ENCODE peak calls at places on chromosomes 5 and 9, in six cellular contexts. A is GM23248; G is A673; R is hepatocyte; P is HCT116; V is CD8-positive, alpha-beta T cell. F is an unnamed sample.

GRCh38 chr5:132104561-132104960 is 31.0 kb downstream of the CSF2 start:
- DNase-seq in A (peak; percentile 84), G (no peak), R (no peak), P (no peak), V (no peak), F (no peak)

GRCh38 chr5:178201927-178202235 is 2.5 kb upstream of the HNRNPAB start:
- DNase-seq in A (no peak), G (no peak), R (no peak), P (no peak), V (no peak), F (no peak)

GRCh38 chr5:38060354-38060753 is 198.0 kb upstream of the EGFLAM start:
- DNase-seq in A (peak; percentile 6), G (no peak), R (peak; percentile 22), P (no peak), V (no peak), F (no peak)

GRCh38 chr9:22452415-22453010 is 5.9 kb downstream of the DMRTA1 start:
- DNase-seq in A (peak; percentile 46), G (peak; percentile 40), R (peak; percentile 58), P (peak; percentile 29), V (no peak), F (peak; percentile 48)

GRCh38 chr9:19650292-19650691 is 138.5 kb downstream of the SLC24A2 start:
- DNase-seq in A (no peak), G (no peak), R (no peak), P (no peak), V (no peak), F (no peak)

GRCh38 chr9:105475302-105475701 is 27.5 kb downstream of the FSD1L start:
- DNase-seq in A (peak; percentile 73), G (peak; percentile 20), R (peak; percentile 40), P (no peak), V (no peak), F (no peak)

GRCh38 chr5:71782771-71783770 is 64.0 kb downstream of the CARTPT start:
- DNase-seq in A (peak; percentile 92), G (peak; percentile 84), R (peak; percentile 90), P (peak; percentile 59), V (peak; percentile 27), F (peak; percentile 83)

GRCh38 chr5:157745041-157745456 is 1.5 kb downstream of the LSM11 start:
- DNase-seq in A (no peak), G (no peak), R (no peak), P (no peak), V (no peak), F (no peak)

GRCh38 chr5:168471785-168472184 is 14.5 kb upstream of the RARS1 start:
- DNase-seq in A (peak; percentile 71), G (no peak), R (no peak), P (no peak), V (no peak), F (no peak)

GRCh38 chr5:132489871-132490483 is 596 bp downstream of the IRF1 start:
- DNase-seq in A (peak; percentile 80), G (peak; percentile 54), R (peak; percentile 72), P (no peak), V (peak; percentile 62), F (peak; percentile 60)

GRCh38 chr5:129670944-129671343 is 77.0 kb upstream of the MINAR2 start:
- DNase-seq in A (peak; percentile 14), G (peak; percentile 23), R (no peak), P (no peak), V (no peak), F (no peak)

GRCh38 chr9:76161103-76161502 is 233.1 kb downstream of the RFK start:
- DNase-seq in A (no peak), G (no peak), R (no peak), P (no peak), V (no peak), F (no peak)

GRCh38 chr9:136983167-136983566 is 374 bp downstream of the LCNL1 start:
- DNase-seq in A (no peak), G (no peak), R (no peak), P (no peak), V (no peak), F (no peak)

GRCh38 chr5:174336479-174336878 is 291.0 kb downstream of the NSG2 start:
- DNase-seq in A (no peak), G (no peak), R (no peak), P (no peak), V (no peak), F (no peak)

GRCh38 chr5:96530901-96531300 is 97.9 kb upstream of the PCSK1 start:
- DNase-seq in A (no peak), G (peak; percentile 25), R (no peak), P (no peak), V (no peak), F (no peak)

GRCh38 chr5:157994271-157994691 is 135.3 kb upstream of the CLINT1 start:
- DNase-seq in A (no peak), G (no peak), R (no peak), P (no peak), V (no peak), F (no peak)

GRCh38 chr5:39001683-39002082 is 72.5 kb downstream of the RICTOR start:
- DNase-seq in A (no peak), G (no peak), R (no peak), P (no peak), V (no peak), F (no peak)

GRCh38 chr5:67243349-67243748 is 46.8 kb upstream of the CD180 start:
- DNase-seq in A (no peak), G (no peak), R (no peak), P (no peak), V (no peak), F (no peak)

GRCh38 chr5:147412561-147412960 is 97.3 kb downstream of the DPYSL3 start:
- DNase-seq in A (no peak), G (no peak), R (no peak), P (no peak), V (no peak), F (no peak)
- H3K4me1 ChIP-seq in A (peaks cover 24% of the 10 kb centered on the region), G (no peaks in the 10 kb centered on the region), R (peaks cover 12% of the 10 kb centered on the region), P (no peaks in the 10 kb centered on the region), V (no peaks in the 10 kb centered on the region), F (no peaks in the 10 kb centered on the region)

GRCh38 chr9:95733687-95734659 is 141.5 kb upstream of the ERCC6L2 start:
- DNase-seq in A (no peak), G (no peak), R (no peak), P (no peak), V (no peak), F (no peak)
- H3K4me1 ChIP-seq in A (no peaks in the 10 kb centered on the region), G (no peaks in the 10 kb centered on the region), R (peaks cover 23% of the 10 kb centered on the region), P (peaks cover 6% of the 10 kb centered on the region), V (peaks cover 18% of the 10 kb centered on the region), F (peaks cover 15% of the 10 kb centered on the region)

GRCh38 chr5:137143244-137143605 is 355.9 kb downstream of the SPOCK1 start:
- DNase-seq in A (peak; percentile 69), G (no peak), R (no peak), P (no peak), V (no peak), F (no peak)
- H3K4me1 ChIP-seq in A (peaks cover 59% of the 10 kb centered on the region), G (peaks cover 7% of the 10 kb centered on the region), R (peaks cover 7% of the 10 kb centered on the region), P (peaks cover 20% of the 10 kb centered on the region), V (no peaks in the 10 kb centered on the region), F (no peaks in the 10 kb centered on the region)

GRCh38 chr5:35198096-35198495 is 32.2 kb downstream of the PRLR start:
- DNase-seq in A (peak; percentile 76), G (no peak), R (peak; percentile 41), P (no peak), V (no peak), F (peak; percentile 83)

GRCh38 chr5:35194636-35195471 is 35.4 kb downstream of the PRLR start:
- DNase-seq in A (no peak), G (no peak), R (peak; percentile 30), P (no peak), V (no peak), F (peak; percentile 65)

GRCh38 chr5:35195472-35195852 is 34.8 kb downstream of the PRLR start:
- DNase-seq in A (no peak), G (no peak), R (peak; percentile 38), P (no peak), V (no peak), F (no peak)

GRCh38 chr5:35198681-35199080 is 31.6 kb downstream of the PRLR start:
- DNase-seq in A (peak; percentile 52), G (no peak), R (peak; percentile 64), P (no peak), V (no peak), F (no peak)

DNA sequence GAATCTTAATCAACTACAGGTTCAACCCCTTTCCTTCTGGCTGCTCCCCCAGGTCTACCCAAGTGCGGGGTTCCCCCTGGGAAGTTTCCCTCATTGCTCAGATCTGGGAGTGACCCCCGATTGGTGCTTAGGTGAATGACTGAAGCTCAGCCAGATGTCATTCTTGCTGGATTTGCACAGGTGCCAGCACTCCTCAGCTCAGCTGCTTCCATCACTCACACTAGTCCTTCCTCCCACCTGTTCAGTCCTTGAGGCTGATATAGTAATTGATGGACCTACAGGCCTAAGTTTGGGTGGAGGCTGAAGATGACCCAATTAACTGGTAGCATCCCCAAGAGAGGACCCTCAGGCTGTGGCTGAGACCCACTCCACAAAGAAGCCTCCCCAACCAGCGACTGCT is 32.9 kb downstream of the PRLR start:
- DNase-seq in A (no peak), G (no peak), R (no peak), P (no peak), V (no peak), F (no peak)
- H3K4me1 ChIP-seq in A (peaks cover 21% of the 10 kb centered on the region), G (no peaks in the 10 kb centered on the region), R (peaks cover 34% of the 10 kb centered on the region), P (no peaks in the 10 kb centered on the region), V (no peaks in the 10 kb centered on the region), F (peaks cover 5% of the 10 kb centered on the region)

GRCh38 chr9:126515873-126516505 is 97.7 kb upstream of the LMX1B start:
- DNase-seq in A (no peak), G (no peak), R (no peak), P (no peak), V (no peak), F (no peak)

GRCh38 chr9:126514037-126514821 is 99.5 kb upstream of the LMX1B start:
- DNase-seq in A (peak; percentile 74), G (peak; percentile 73), R (peak; percentile 78), P (peak; percentile 15), V (peak; percentile 49), F (peak; percentile 70)

GRCh38 chr9:126516561-126516935 is 97.2 kb upstream of the LMX1B start:
- DNase-seq in A (no peak), G (no peak), R (no peak), P (no peak), V (no peak), F (no peak)

GRCh38 chr9:126513159-126514036 is 100.3 kb upstream of the LMX1B start:
- DNase-seq in A (no peak), G (no peak), R (no peak), P (no peak), V (no peak), F (no peak)

GRCh38 chr9:126515001-126515872 is 98.5 kb upstream of the LMX1B start:
- DNase-seq in A (no peak), G (no peak), R (no peak), P (no peak), V (no peak), F (no peak)
- H3K4me1 ChIP-seq in A (peaks cover 13% of the 10 kb centered on the region), G (peaks cover 12% of the 10 kb centered on the region), R (peaks cover 9% of the 10 kb centered on the region), P (peaks cover 21% of the 10 kb centered on the region), V (peaks cover 17% of the 10 kb centered on the region), F (no peaks in the 10 kb centered on the region)

DNA sequence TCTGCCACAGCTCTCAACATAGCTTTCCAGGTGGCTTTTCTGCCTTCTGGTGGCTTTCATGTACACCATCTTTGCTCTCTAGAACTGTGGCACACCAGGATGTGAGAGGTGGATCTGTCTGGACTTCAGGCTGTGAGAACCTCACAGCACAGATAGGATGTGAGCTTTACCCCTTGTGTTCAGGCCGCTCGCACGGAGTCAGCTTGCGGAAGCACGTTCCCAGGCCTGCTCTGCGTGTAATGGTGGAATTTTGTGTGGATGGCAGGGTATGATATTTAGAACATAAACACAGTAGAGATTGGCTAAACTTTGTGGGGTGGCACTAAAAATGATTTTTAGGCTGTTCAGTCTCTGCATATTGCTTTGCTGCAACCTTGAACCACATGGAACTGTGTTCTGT is 250.5 kb downstream of the FANCC start:
- DNase-seq in A (no peak), G (no peak), R (no peak), P (no peak), V (no peak), F (no peak)
- H3K4me1 ChIP-seq in A (peaks cover 25% of the 10 kb centered on the region), G (no peaks in the 10 kb centered on the region), R (peaks cover 44% of the 10 kb centered on the region), P (no peaks in the 10 kb centered on the region), V (no peaks in the 10 kb centered on the region), F (no peaks in the 10 kb centered on the region)